ENCODE peak calls at places on chromosomes 2 and 18, in five cellular contexts. Q is mucosa of descending colon, P is naive B cell, H is kidney, M is A549. G is an unnamed sample.

GRCh38 chr18:62987035-62987830 is 271.9 kb downstream of the PHLPP1 start:
- DNase-seq in Q (no peak), P (no peak), H (no peak), M (no peak), G (no peak)

GRCh38 chr18:7062236-7062635 is 55.4 kb downstream of the LAMA1 start:
- DNase-seq in Q (no peak), P (no peak), H (no peak), M (no peak), G (no peak)

GRCh38 chr2:109351164-109351756 is 222.3 kb downstream of the SH3RF3 start:
- DNase-seq in Q (peak), P (no peak), H (no peak), M (no peak), G (peak)

GRCh38 chr18:12255626-12256026 is 1.5 kb downstream of the CIDEA start:
- DNase-seq in Q (no peak), P (no peak), H (no peak), M (no peak), G (no peak)

GRCh38 chr2:219475697-219476604 is 22.7 kb upstream of the GMPPA start:
- DNase-seq in Q (peak), P (no peak), H (peak), M (peak), G (peak)

GRCh38 chr18:13427354-13427753 is 208.8 kb downstream of the LDLRAD4 start:
- DNase-seq in Q (no peak), P (no peak), H (no peak), M (no peak), G (peak)

GRCh38 chr2:186349508-186349907 is 136.6 kb upstream of the ZC3H15 start:
- DNase-seq in Q (no peak), P (no peak), H (no peak), M (peak), G (no peak)

GRCh38 chr2:202335791-202336467 is 40.2 kb upstream of the BMPR2 start:
- DNase-seq in Q (no peak), P (no peak), H (no peak), M (no peak), G (no peak)

GRCh38 chr2:145503511-145503910 is 983.6 kb upstream of the ZEB2 start:
- DNase-seq in Q (no peak), P (no peak), H (no peak), M (no peak), G (no peak)